ENCODE peak calls at places on chromosome 4, in five cellular contexts. D is IMR-90, V is tibial artery, S is stomach, Z is upper lobe of right lung. O is an unnamed sample.

GRCh38 chr4:100095729-100096595 is 94.3 kb downstream of the DDIT4L start:
- DNase-seq in D (peak; percentile 77), V (peak; percentile 72), Z (peak; percentile 63), S (peak; percentile 51), O (peak; percentile 91)

GRCh38 chr4:99968330-99968729 is 18.3 kb upstream of the H2AZ1 start:
- DNase-seq in Z (no peak), D (peak; percentile 93), V (no peak), S (no peak), O (no peak)

GRCh38 chr4:98446499-98447375 is 185.6 kb downstream of the RAP1GDS1 start:
- DNase-seq in Z (no peak), V (no peak), S (peak; percentile 32), D (peak; percentile 31), O (no peak)

GRCh38 chr4:142396279-142396678 is 449.8 kb downstream of the INPP4B start:
- DNase-seq in D (peak; percentile 36), Z (no peak), V (no peak), S (no peak), O (no peak)

GRCh38 chr4:16082038-16082423 is 1.8 kb downstream of the PROM1 start:
- DNase-seq in Z (no peak), V (no peak), D (no peak), S (no peak), O (no peak)

GRCh38 chr4:177047070-177047850 is 254.5 kb upstream of the VEGFC start:
- DNase-seq in Z (peak; percentile 67), V (no peak), S (peak; percentile 49), D (peak; percentile 81), O (no peak)

GRCh38 chr4:1598641-1599481 is 85.3 kb downstream of the FAM53A start:
- DNase-seq in V (no peak), S (no peak), Z (peak; percentile 65), D (no peak), O (no peak)

GRCh38 chr4:184408021-184408710 is 66.2 kb downstream of the IRF2 start:
- DNase-seq in D (peak; percentile 92), Z (no peak), V (no peak), S (no peak), O (no peak)

GRCh38 chr4:160510925-160511324 is 1408.0 kb downstream of the RAPGEF2 start:
- DNase-seq in S (no peak), V (no peak), D (no peak), Z (no peak), O (no peak)

GRCh38 chr4:52588097-52588496 is 71.0 kb downstream of the USP46 start:
- DNase-seq in Z (no peak), S (no peak), D (peak; percentile 13), V (no peak), O (no peak)

GRCh38 chr4:142549726-142550463 is 296.2 kb downstream of the INPP4B start:
- DNase-seq in S (no peak), D (peak; percentile 81), V (no peak), Z (no peak), O (no peak)

GRCh38 chr4:25857403-25857802 is 5.4 kb downstream of the SEL1L3 start:
- DNase-seq in D (no peak), Z (no peak), V (no peak), S (no peak), O (no peak)
- TF ChIP-seq CTCF in D (no peak), Z (no peak), V (no peak), S (no peak), O (no peak)

DNA sequence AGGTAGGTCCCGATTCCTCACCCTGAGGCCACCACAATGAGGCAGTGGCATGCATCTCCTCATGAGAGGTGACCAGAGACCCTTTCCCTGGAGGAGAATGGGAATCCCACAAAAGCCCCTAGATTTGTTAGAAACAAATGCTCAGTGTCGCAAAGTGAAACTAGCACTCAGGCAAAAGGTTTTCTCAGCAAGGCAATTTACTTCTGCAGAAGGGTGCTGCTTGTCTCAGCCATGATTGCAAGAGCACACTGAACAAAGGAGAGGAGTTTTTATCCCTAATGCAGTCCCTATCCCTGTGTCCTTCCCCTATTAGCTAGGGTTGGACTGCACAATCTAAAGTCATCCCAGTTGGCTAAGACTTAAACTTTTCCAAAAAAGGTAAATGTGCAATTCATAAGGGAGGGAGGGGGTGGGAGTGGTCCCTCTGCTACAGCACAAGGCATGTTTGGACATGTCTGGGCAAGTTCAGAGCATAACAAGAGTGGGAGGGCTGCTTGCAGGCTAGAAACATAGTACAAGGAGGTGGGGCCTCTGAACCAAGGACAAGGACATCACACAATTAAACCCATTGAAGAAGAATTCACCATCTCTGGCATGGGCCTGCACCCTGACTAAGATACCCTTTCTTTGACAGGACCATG is 185.3 kb downstream of the CCNG2 start:
- DNase-seq in D (no peak), V (no peak), Z (no peak), S (no peak), O (no peak)
- H3K4me3 ChIP-seq in D (no peak overlapping the region), V (no peak overlapping the region), Z (no peak overlapping the region), S (no peak overlapping the region), O (no peak overlapping the region)

GRCh38 chr4:102694791-102695190 is 66.0 kb downstream of the MANBA start:
- DNase-seq in Z (no peak), V (no peak), D (peak; percentile 23), S (no peak), O (no peak)
- TF ChIP-seq CTCF in Z (no peak), V (no peak), D (no peak), S (no peak), O (no peak)

DNA sequence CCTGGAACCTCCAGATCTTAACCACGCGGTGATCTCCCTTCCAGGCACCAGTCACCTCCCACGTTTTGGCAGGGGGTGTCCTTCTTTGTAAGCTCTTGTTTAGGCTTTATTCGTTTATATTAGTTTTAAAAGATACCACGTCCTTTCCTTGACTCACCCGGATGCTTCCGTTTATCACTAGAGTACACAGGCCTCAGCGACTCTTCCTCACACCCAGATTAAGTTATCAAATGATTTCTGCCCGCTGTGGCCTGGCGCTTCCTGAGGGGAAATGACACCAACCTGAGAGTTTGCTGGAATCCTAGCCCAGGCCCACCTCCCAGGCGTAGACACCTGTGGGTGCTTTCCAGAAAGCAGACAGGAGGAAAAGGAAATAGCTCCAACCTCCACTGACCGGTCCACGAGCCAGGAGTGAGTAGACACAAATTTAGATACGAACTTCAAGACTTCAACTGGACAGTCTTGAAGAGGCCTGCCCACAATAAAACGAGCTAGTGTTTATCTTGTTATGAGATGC is 756 bp upstream of the ADAMTS3 start:
- DNase-seq in V (no peak), S (no peak), D (peak; percentile 17), Z (no peak), O (no peak)
- H3K4me3 ChIP-seq in V (peak overlapping the region; percentile 78), S (peak overlapping the region; percentile 62), D (peak overlapping the region; percentile 62), Z (peak overlapping the region; percentile 64), O (no peak overlapping the region)

GRCh38 chr4:117700111-117700892 is 334.0 kb upstream of the NDST3 start:
- DNase-seq in Z (no peak), V (no peak), S (no peak), D (peak; percentile 0), O (no peak)
- TF ChIP-seq CTCF in Z (peak; percentile 9), V (no peak), S (no peak), D (peak; percentile 15), O (no peak)

DNA sequence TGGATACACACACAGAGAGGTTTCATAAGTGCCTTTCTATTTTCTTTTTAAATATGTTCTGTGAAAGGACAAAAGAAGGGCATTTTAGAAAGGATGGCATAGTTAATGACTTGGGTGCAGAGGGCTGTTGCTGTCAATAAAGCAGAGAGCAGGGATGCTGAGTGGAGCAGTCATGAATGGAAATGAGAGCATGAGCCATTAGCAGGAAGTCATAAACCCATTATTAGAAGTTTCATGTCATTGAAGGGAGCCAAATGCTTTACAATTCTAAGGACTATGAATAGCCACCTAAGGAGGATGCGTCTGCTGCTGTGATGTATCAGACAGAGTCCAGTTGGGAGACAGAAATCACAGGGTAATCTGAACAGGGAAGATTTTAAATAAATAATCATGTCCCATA is 47.7 kb upstream of the WDR19 start:
- DNase-seq in D (peak; percentile 1), S (no peak), V (no peak), Z (no peak), O (no peak)
- H3K4me3 ChIP-seq in D (no peak overlapping the region), S (no peak overlapping the region), V (no peak overlapping the region), Z (no peak overlapping the region), O (no peak overlapping the region)